ENCODE peak calls at places on chromosomes 7 and 10, in five cellular contexts. X, V, N, C and G are unnamed samples.
A peak's percentile ranks its signal among the peaks of the same experiment; 100 is the strongest.

GRCh38 chr7:82839063-82839462 is 323.6 kb downstream of the PCLO start:
- DNase-seq in V (no peak), X (no peak), N (no peak), C (no peak), G (no peak)

GRCh38 chr7:101442426-101443070 is 79.9 kb downstream of the COL26A1 start:
- DNase-seq in X (no peak), C (no peak), V (no peak), N (no peak), G (no peak)

GRCh38 chr7:50327443-50327842 is 22.9 kb downstream of the IKZF1 start:
- DNase-seq in X (no peak), V (no peak), C (no peak), N (no peak), G (no peak)

GRCh38 chr7:86968618-86969017 is 90.8 kb downstream of the ELAPOR2 start:
- DNase-seq in N (no peak), C (no peak), X (peak; percentile 26), V (no peak), G (no peak)

GRCh38 chr7:134553976-134554375 is 5.1 kb downstream of the AKR1B15 start:
- DNase-seq in N (no peak), X (no peak), V (peak; percentile 5), C (no peak), G (no peak)

GRCh38 chr10:99330675-99330924 is 1.4 kb downstream of the CNNM1 start:
- DNase-seq in N (no peak), C (no peak), X (no peak), V (no peak), G (no peak)

GRCh38 chr7:138691166-138691565 is 10.0 kb downstream of the SVOPL start:
- DNase-seq in V (no peak), X (no peak), N (no peak), C (no peak), G (no peak)

GRCh38 chr10:14040787-14041631 is 289.7 kb downstream of the FRMD4A start:
- DNase-seq in V (no peak), N (no peak), X (peak; percentile 32), C (no peak), G (no peak)

GRCh38 chr10:6089334-6090219 is 743 bp downstream of the RBM17 start:
- DNase-seq in N (no peak), C (no peak), V (no peak), X (peak; percentile 22), G (no peak)

GRCh38 chr10:97571622-97572021 is 957 bp upstream of the ANKRD2 start:
- DNase-seq in N (no peak), C (no peak), V (no peak), X (no peak), G (no peak)

GRCh38 chr10:81733547-81733946 is 141.4 kb upstream of the NRG3 start:
- DNase-seq in N (no peak), V (no peak), C (no peak), X (no peak), G (no peak)

GRCh38 chr10:18216482-18216881 is 76.3 kb downstream of the CACNB2 start:
- DNase-seq in C (no peak), X (peak; percentile 63), N (peak; percentile 37), V (peak; percentile 62), G (no peak)

GRCh38 chr10:124906551-124907001 is 35.3 kb upstream of the ZRANB1 start:
- DNase-seq in X (peak; percentile 73), V (peak; percentile 95), C (no peak), N (peak; percentile 67), G (peak; percentile 76)

GRCh38 chr7:35793225-35793579 is 7.7 kb upstream of the SEPTIN7 start:
- DNase-seq in C (no peak), V (peak; percentile 5), N (no peak), X (peak; percentile 78), G (no peak)

GRCh38 chr7:131627589-131628212 is 71.3 kb upstream of the PODXL start:
- DNase-seq in N (no peak), C (no peak), X (no peak), V (no peak), G (no peak)

GRCh38 chr10:45373003-45373782 is 823 bp upstream of the ALOX5 start:
- DNase-seq in V (no peak), C (no peak), N (no peak), X (no peak), G (no peak)
- H3K4me3 ChIP-seq in V (no peak overlapping the region), C (peak overlapping the region; percentile 65), N (no peak overlapping the region), X (no peak overlapping the region), G (no peak overlapping the region)

DNA sequence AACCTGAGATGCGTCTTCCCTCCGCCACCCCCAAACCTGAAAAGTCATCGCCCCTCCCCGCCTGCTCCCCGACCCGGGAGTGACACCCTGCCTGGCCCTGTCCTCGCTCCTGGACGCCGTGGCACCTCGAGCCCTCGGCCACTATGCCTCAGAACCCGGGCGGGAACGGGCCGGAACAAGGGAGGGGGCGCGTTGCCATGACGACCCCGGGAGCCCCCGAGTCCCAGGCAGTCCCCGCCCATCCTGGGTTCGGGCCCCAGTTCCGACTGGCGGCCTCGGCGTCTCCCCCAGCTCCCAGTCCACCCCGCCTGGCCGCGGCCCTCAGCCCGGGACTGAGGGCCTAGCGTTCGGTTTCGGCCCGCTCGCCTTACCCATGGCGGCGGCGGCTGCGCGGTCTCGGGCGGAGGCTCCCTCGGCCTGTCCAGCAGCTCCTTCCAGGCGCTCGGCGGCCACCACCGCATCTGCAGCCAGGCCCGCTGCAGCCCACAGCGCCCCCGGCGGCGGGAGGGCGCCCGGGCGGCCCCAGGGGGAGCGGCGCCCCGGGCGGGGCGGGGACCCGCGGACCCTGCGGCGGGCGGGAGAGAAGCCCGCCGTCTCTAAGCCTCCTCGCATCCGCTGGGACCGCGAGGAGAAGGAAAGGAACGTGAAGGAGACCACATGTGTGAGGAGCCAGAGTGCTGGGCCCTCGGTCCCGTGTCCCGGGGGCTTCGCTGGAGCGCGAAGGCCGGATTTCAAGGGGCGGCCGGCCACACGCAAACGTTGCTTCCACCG is at the start of gene RUFY2:
- DNase-seq in C (peak; percentile 86), N (peak; percentile 70), V (peak; percentile 70), X (peak; percentile 84), G (peak; percentile 1)
- TF ChIP-seq CTCF in C (peak; percentile 62), N (peak; percentile 10), V (peak; percentile 74), X (peak; percentile 7), G (peak; percentile 69)

DNA sequence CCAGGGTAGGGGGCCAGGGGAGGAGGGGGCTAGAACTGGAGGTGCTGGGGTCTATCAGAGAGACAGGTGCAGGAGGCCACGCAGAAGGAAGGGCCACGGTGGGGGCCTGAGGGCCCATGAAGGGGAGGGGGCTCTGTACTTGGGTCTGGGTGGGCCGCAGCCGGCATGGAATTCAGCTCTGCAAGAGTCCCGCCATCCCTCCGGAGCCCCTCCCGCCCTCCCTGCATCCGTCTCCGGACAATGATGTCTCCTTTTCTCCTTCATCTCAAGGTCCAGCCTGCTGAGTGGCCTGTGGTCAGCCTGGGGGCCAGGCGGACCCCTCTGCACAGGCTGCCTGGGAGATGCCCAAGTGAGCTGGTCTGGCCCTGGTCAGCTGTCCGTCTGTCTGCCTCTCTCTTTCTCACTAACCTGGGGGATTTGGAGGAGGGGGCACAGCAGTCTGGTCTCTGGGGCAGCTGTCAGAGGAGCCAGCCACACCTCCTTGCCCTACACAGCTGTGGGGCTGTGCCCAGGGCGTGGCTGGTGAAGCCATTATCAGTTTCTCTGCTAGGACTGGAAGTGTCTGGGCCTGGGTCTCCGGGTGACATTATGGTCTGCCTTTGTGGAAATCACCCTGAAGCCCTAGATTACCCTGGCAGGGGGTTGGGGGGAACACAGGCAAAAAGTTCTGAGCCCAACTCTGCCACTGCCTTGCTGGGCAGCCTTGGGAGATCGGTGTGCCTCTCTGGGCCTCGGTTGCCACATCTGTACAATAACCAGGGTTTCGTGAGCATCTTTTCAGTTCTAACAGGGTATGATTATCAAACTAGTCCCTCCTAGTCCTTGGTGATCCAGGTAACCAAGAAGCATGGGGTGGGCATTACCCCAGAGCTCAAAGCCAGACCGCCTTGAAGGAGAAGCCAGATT is 19.0 kb upstream of the HSPB1 start:
- DNase-seq in N (no peak), V (no peak), C (no peak), X (no peak), G (no peak)
- H3K4me3 ChIP-seq in N (no peak overlapping the region), V (peak overlapping the region; percentile 89), C (no peak overlapping the region), X (peak overlapping the region; percentile 5), G (peak overlapping the region; percentile 41)

GRCh38 chr10:91251430-91252056 is 31.1 kb downstream of the PCGF5 start:
- DNase-seq in C (peak; percentile 48), V (peak; percentile 62), X (peak; percentile 70), N (peak; percentile 40), G (peak; percentile 2)
- TF ChIP-seq CTCF in C (peak; percentile 89), V (peak; percentile 96), X (peak; percentile 84), N (peak; percentile 70), G (peak; percentile 74)

DNA sequence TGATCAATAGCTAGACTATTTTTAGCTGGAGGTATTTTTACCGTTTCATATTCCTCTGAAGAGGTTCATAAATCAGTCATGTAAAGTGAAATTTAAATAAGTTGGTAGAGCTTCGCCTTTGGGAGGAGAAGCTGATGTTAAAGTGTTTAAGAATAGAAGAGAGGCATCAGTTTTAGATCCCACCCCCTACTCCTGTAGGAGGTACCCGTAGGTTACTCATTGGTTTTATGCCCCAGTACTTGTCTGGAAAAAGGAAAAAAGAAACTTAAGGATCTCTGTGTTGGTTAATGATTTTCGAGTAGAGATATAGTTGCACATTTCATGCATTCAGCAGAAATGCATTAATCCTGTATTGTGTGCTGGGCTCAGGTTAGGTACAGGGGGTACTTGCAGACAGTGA is 8.7 kb downstream of the ZNF365 start:
- DNase-seq in C (no peak), V (no peak), X (no peak), N (no peak), G (no peak)
- H3K4me3 ChIP-seq in C (no peak overlapping the region), V (no peak overlapping the region), X (no peak overlapping the region), N (no peak overlapping the region), G (no peak overlapping the region)

GRCh38 chr7:92245487-92246362 is at the start of the genes ANKIB1 and KRIT1:
- DNase-seq in C (peak; percentile 95), N (peak; percentile 68), V (peak; percentile 67), X (peak; percentile 80), G (no peak)
- TF ChIP-seq CTCF in C (peak; percentile 40), N (no peak), V (no peak), X (no peak), G (no peak)